ENCODE peak calls at places on chromosome 13, in four cellular contexts. One of them, this sample, is unnamed.

GRCh38 chr13:94656766-94657165 is 55.1 kb downstream of the GPR180 start:
- DNase-seq in MM.1S: peak; percentile 44
- DNase-seq in adrenal gland: no peak
- DNase-seq in fibroblast of lung: peak; percentile 96
- DNase-seq in this sample: no peak

GRCh38 chr13:31225998-31226675 is 26.4 kb downstream of the B3GLCT start:
- DNase-seq in fibroblast of lung: no peak
- DNase-seq in adrenal gland: no peak
- DNase-seq in MM.1S: no peak
- DNase-seq in this sample: no peak

GRCh38 chr13:20831254-20831653 is 57.5 kb upstream of the EEF1AKMT1 start:
- DNase-seq in fibroblast of lung: no peak
- DNase-seq in adrenal gland: no peak
- DNase-seq in MM.1S: no peak
- DNase-seq in this sample: no peak

GRCh38 chr13:94309997-94310842 is 169.3 kb downstream of the DCT start:
- DNase-seq in fibroblast of lung: peak; percentile 96
- DNase-seq in MM.1S: no peak
- DNase-seq in adrenal gland: no peak
- DNase-seq in this sample: no peak

GRCh38 chr13:49373699-49374098 is 70.2 kb downstream of the CAB39L start:
- DNase-seq in MM.1S: no peak
- DNase-seq in fibroblast of lung: peak; percentile 58
- DNase-seq in adrenal gland: no peak
- DNase-seq in this sample: no peak

GRCh38 chr13:98632971-98633370 is 56.1 kb upstream of the STK24 start:
- DNase-seq in fibroblast of lung: peak; percentile 11
- DNase-seq in adrenal gland: no peak
- DNase-seq in MM.1S: no peak
- DNase-seq in this sample: no peak

GRCh38 chr13:28754698-28755545 is 36.2 kb upstream of the SLC46A3 start:
- DNase-seq in fibroblast of lung: no peak
- DNase-seq in MM.1S: no peak
- DNase-seq in adrenal gland: peak; percentile 32
- DNase-seq in this sample: no peak

GRCh38 chr13:36997716-36998427 is 1.3 kb downstream of the ALG5 start:
- DNase-seq in MM.1S: no peak
- DNase-seq in adrenal gland: no peak
- DNase-seq in fibroblast of lung: peak; percentile 11
- DNase-seq in this sample: no peak

GRCh38 chr13:110108348-110109139 is 198.4 kb downstream of the COL4A1 start:
- DNase-seq in fibroblast of lung: peak; percentile 86
- DNase-seq in adrenal gland: peak; percentile 93
- DNase-seq in MM.1S: peak; percentile 59
- DNase-seq in this sample: no peak
- TF ChIP-seq CTCF in fibroblast of lung: peak; percentile 85
- TF ChIP-seq CTCF in adrenal gland: peak; percentile 91
- TF ChIP-seq CTCF in MM.1S: peak; percentile 66
- TF ChIP-seq CTCF in this sample: no peak

GRCh38 chr13:48235814-48236135 is 2.8 kb downstream of the ITM2B start:
- DNase-seq in fibroblast of lung: no peak
- DNase-seq in MM.1S: no peak
- DNase-seq in adrenal gland: no peak
- DNase-seq in this sample: no peak
- H3K4me3 ChIP-seq in fibroblast of lung: peak overlapping the region; percentile 96
- H3K4me3 ChIP-seq in MM.1S: no peak overlapping the region
- H3K4me3 ChIP-seq in adrenal gland: no peak overlapping the region
- H3K4me3 ChIP-seq in this sample: no peak overlapping the region

GRCh38 chr13:96025283-96025682 is 27.9 kb downstream of the UGGT2 start:
- DNase-seq in MM.1S: no peak
- DNase-seq in adrenal gland: no peak
- DNase-seq in fibroblast of lung: no peak
- DNase-seq in this sample: no peak

GRCh38 chr13:96018135-96018534 is 35.1 kb downstream of the UGGT2 start:
- DNase-seq in adrenal gland: no peak
- DNase-seq in MM.1S: no peak
- DNase-seq in fibroblast of lung: no peak
- DNase-seq in this sample: no peak

GRCh38 chr13:96020941-96021340 is 32.3 kb downstream of the UGGT2 start:
- DNase-seq in fibroblast of lung: no peak
- DNase-seq in adrenal gland: no peak
- DNase-seq in MM.1S: no peak
- DNase-seq in this sample: no peak

DNA sequence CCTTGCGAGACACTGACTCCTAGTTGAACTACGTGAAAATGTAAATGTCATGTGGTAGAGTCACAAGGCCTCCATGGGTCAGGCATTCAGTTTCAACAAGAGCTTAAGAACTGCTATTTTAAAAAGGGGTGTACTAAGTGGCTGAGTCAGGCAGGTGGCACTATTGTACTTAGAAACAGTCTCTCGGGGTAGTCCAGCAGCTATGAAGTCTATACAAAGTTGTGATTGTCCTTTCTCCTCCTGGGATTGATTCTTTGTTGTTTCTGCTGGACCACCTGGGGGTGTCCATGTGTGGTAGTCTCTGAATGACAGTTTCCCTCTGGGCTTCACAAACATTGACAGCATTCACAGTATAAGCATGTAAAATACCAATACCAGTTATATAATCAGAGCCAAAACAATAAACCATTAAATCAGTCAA is 33.0 kb downstream of the UGGT2 start:
- DNase-seq in MM.1S: peak; percentile 64
- DNase-seq in adrenal gland: peak; percentile 58
- DNase-seq in fibroblast of lung: peak; percentile 64
- DNase-seq in this sample: peak; percentile 34
- TF ChIP-seq CTCF in MM.1S: peak; percentile 80
- TF ChIP-seq CTCF in adrenal gland: peak; percentile 78
- TF ChIP-seq CTCF in fibroblast of lung: peak; percentile 65
- TF ChIP-seq CTCF in this sample: peak; percentile 61

DNA sequence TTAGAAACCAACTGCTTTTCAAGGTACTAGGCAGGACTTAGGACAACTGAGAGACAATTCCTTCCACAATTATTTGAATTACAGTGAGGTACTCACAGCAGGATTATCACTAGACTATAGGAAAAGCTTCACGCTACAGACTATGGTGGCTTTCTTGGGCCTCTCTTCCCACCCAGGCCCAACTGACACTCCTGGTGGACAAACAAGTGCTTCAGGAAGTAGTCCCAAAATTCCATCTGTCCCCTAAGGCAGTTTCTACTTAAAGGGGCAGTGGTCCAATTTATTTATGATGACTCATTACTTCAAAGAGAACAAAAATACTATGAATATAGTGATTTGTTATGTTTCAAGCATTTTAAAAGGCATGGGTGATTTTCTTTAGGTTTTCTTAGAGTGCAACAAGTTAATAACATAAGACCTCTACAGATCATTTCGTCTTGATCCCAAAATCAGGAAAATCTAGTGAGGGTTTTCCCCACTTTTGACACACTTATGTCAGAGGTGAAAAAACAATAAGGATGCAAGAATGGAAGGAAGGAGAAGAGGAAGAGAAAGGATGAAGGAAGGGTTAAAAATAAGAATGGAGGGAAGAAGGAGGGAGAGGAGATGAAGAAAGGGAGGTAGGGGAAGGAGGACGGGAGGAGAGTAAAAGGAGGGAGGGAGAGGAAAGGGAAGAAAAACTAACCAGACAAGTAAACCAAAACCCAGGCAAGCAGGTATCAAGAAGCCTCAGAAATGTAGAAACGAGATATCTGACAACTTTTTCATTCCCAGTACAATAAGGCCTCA is 100.7 kb downstream of the SERP2 start:
- DNase-seq in adrenal gland: no peak
- DNase-seq in MM.1S: no peak
- DNase-seq in fibroblast of lung: peak; percentile 29
- DNase-seq in this sample: no peak
- H3K4me3 ChIP-seq in adrenal gland: no peak overlapping the region
- H3K4me3 ChIP-seq in MM.1S: no peak overlapping the region
- H3K4me3 ChIP-seq in fibroblast of lung: no peak overlapping the region
- H3K4me3 ChIP-seq in this sample: no peak overlapping the region

DNA sequence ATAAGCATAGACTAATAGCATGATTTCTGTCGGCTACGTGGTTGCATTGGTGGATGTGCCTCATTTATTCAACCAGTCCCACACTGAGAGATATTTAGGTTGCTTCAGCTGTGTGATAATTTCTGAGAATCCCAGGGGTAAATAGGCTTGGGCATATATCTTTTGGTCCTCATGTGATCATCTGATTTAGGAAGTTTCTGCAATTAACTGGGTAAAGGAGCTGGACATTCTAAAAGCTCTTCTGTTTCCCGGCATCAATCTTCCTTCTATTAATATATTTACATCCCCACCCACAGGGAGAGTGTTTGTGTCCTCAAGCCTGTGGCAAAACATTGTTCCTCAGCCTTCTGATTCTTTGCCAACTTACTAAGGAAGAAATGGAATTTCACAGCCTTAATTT is 431.6 kb downstream of the RFC3 start:
- DNase-seq in fibroblast of lung: no peak
- DNase-seq in MM.1S: no peak
- DNase-seq in adrenal gland: no peak
- DNase-seq in this sample: no peak
- TF ChIP-seq CTCF in fibroblast of lung: no peak
- TF ChIP-seq CTCF in MM.1S: no peak
- TF ChIP-seq CTCF in adrenal gland: no peak
- TF ChIP-seq CTCF in this sample: no peak

GRCh38 chr13:40776681-40777165 is 5.7 kb upstream of the MRPS31 start:
- DNase-seq in adrenal gland: no peak
- DNase-seq in fibroblast of lung: peak; percentile 76
- DNase-seq in MM.1S: no peak
- DNase-seq in this sample: peak; percentile 64
- H3K4me3 ChIP-seq in adrenal gland: no peak overlapping the region
- H3K4me3 ChIP-seq in fibroblast of lung: no peak overlapping the region
- H3K4me3 ChIP-seq in MM.1S: no peak overlapping the region
- H3K4me3 ChIP-seq in this sample: no peak overlapping the region

DNA sequence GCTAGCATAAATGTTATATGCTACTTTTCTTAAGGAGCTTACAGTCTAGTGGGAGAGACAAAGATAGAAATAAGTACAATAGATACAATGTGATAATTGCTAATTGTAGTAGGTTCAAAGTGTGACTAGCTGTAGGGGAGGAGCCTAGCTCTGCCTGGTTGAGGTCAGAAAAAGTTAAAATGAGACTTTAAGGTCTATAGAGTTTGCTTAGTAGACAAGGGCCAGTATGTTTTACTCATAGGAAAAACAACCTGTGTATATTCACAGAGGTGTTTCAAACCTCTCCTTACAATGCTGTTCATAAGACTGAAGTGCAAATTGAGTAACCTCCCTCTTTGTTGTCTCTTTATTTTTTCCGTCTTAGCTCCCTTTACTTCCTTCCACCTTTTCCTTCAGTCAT is 56.1 kb downstream of the PDS5B start:
- DNase-seq in adrenal gland: no peak
- DNase-seq in MM.1S: no peak
- DNase-seq in fibroblast of lung: no peak
- DNase-seq in this sample: no peak
- TF ChIP-seq CTCF in adrenal gland: no peak
- TF ChIP-seq CTCF in MM.1S: no peak
- TF ChIP-seq CTCF in fibroblast of lung: no peak
- TF ChIP-seq CTCF in this sample: no peak

GRCh38 chr13:87884874-87885273 is 213.7 kb downstream of the SLITRK5 start:
- DNase-seq in fibroblast of lung: peak; percentile 64
- DNase-seq in MM.1S: no peak
- DNase-seq in adrenal gland: no peak
- DNase-seq in this sample: no peak
- H3K4me3 ChIP-seq in fibroblast of lung: no peak overlapping the region
- H3K4me3 ChIP-seq in MM.1S: no peak overlapping the region
- H3K4me3 ChIP-seq in adrenal gland: no peak overlapping the region
- H3K4me3 ChIP-seq in this sample: no peak overlapping the region

DNA sequence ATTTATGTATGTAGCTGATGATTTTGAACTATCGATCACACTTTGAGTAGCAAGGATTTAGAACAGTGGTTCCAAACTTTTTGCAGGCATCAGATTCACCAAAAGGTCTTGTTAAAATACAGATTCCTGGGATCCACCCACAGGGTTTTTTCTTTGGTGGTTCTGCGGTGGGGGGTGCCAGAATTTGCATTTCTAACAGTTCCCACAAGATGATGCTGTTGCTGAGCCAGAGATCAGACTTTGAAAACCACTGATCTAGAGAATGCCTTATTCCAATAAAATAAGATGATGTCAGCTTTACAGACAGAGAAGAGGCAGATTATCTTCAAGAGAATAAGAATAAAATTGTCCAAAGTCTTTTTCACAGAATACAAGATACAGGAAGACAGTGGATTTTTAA is 80.9 kb upstream of the SHISA2 start:
- DNase-seq in adrenal gland: no peak
- DNase-seq in fibroblast of lung: peak; percentile 6
- DNase-seq in MM.1S: no peak
- DNase-seq in this sample: no peak
- TF ChIP-seq CTCF in adrenal gland: peak; percentile 39
- TF ChIP-seq CTCF in fibroblast of lung: peak; percentile 15
- TF ChIP-seq CTCF in MM.1S: peak; percentile 3
- TF ChIP-seq CTCF in this sample: no peak

GRCh38 chr13:114099191-114099590 is 33.2 kb downstream of the RASA3 start:
- DNase-seq in MM.1S: peak; percentile 34
- DNase-seq in fibroblast of lung: peak; percentile 94
- DNase-seq in adrenal gland: peak; percentile 61
- DNase-seq in this sample: no peak
- H3K4me3 ChIP-seq in MM.1S: no peak overlapping the region
- H3K4me3 ChIP-seq in fibroblast of lung: no peak overlapping the region
- H3K4me3 ChIP-seq in adrenal gland: no peak overlapping the region
- H3K4me3 ChIP-seq in this sample: no peak overlapping the region

This sample was measured in GM12864.